ENCODE peak calls at places on chromosomes 3 and 15, in six cellular contexts. S is prostate gland, P is LNCaP clone FGC, E is nephron progenitor cell, O is PC-9, C is cardiac muscle cell. H is an unnamed sample.

GRCh38 chr3:76585794-76586392 is 454.0 kb upstream of the ROBO2 start:
- DNase-seq in S (no peak), P (no peak), E (no peak), O (no peak), C (peak), H (peak)

GRCh38 chr15:37045859-37046318 is 54.5 kb downstream of the MEIS2 start:
- DNase-seq in S (no peak), P (no peak), E (peak), O (no peak), C (no peak), H (peak)

GRCh38 chr15:70264014-70264492 is 166.3 kb upstream of the TLE3 start:
- DNase-seq in S (no peak), P (no peak), E (peak), O (no peak), C (peak), H (peak)

GRCh38 chr3:116444819-116445290 is 432 bp downstream of the LSAMP start:
- DNase-seq in S (no peak), P (no peak), E (peak), O (no peak), C (peak), H (peak)

GRCh38 chr15:98431171-98431570 is 217.2 kb upstream of the IGF1R start:
- DNase-seq in S (no peak), P (no peak), E (no peak), O (no peak), C (no peak), H (no peak)

GRCh38 chr3:51722362-51722761 is 15.5 kb downstream of the GRM2 start:
- DNase-seq in S (no peak), P (no peak), E (no peak), O (no peak), C (no peak), H (peak)

GRCh38 chr3:194592798-194593752 is 40.1 kb downstream of the TMEM44 start:
- DNase-seq in S (peak), P (peak), E (no peak), O (peak), C (peak), H (no peak)

GRCh38 chr15:96273317-96274086 is 57.0 kb upstream of the NR2F2 start:
- DNase-seq in S (no peak), P (no peak), E (no peak), O (peak), C (peak), H (no peak)

GRCh38 chr3:127702151-127702578 is 29.4 kb downstream of the ABTB1 start:
- DNase-seq in S (no peak), P (no peak), E (no peak), O (no peak), C (peak), H (no peak)

GRCh38 chr3:85303156-85303555 is 344.4 kb downstream of the CADM2 start:
- DNase-seq in S (no peak), P (no peak), E (no peak), O (no peak), C (no peak), H (no peak)

GRCh38 chr15:40320931-40321371 is 2.5 kb upstream of the INAFM2 start:
- DNase-seq in S (peak), P (no peak), E (peak), O (no peak), C (peak), H (peak)

GRCh38 chr3:162441716-162442115 is 945.1 kb downstream of the OTOL1 start:
- DNase-seq in S (no peak), P (no peak), E (no peak), O (no peak), C (peak), H (no peak)

GRCh38 chr3:11835028-11835639 is 11.6 kb downstream of the TAMM41 start:
- DNase-seq in S (no peak), P (no peak), E (no peak), O (no peak), C (peak), H (peak)

GRCh38 chr15:80289558-80290277 is 37.7 kb upstream of the CTXND1 start:
- DNase-seq in S (no peak), P (no peak), E (no peak), O (no peak), C (no peak), H (no peak)

GRCh38 chr3:159856496-159857098 is 132.0 kb upstream of the IL12A start:
- DNase-seq in S (no peak), P (no peak), E (peak), O (no peak), C (no peak), H (no peak)

GRCh38 chr3:167033866-167034265 is 346.2 kb downstream of the ZBBX start:
- DNase-seq in S (no peak), P (no peak), E (no peak), O (no peak), C (no peak), H (no peak)

GRCh38 chr3:184771748-184772147 is 40.2 kb upstream of the VPS8 start:
- DNase-seq in S (no peak), P (no peak), E (peak), O (no peak), C (no peak), H (no peak)

GRCh38 chr15:38549222-38549621 is 15.4 kb downstream of the RASGRP1 start:
- DNase-seq in S (no peak), P (no peak), E (no peak), O (no peak), C (peak), H (no peak)

GRCh38 chr15:74785716-74786032 is 3.8 kb downstream of the CSK start:
- DNase-seq in S (no peak), P (no peak), E (no peak), O (no peak), C (no peak), H (no peak)

GRCh38 chr15:79168922-79169322 is 78.3 kb upstream of the RASGRF1 start:
- DNase-seq in S (peak), P (no peak), E (peak), O (peak), C (peak), H (peak)

GRCh38 chr15:100764778-100765457 is 114.7 kb upstream of the ALDH1A3 start:
- DNase-seq in S (no peak), P (no peak), E (no peak), O (no peak), C (peak), H (no peak)

GRCh38 chr3:182005683-182006082 is 294.0 kb downstream of the SOX2 start:
- DNase-seq in S (no peak), P (no peak), E (no peak), O (no peak), C (no peak), H (no peak)
- TF ChIP-seq CTCF in S (no peak), P (no peak), E (no peak), O (no peak), C (no peak), H (no peak)

GRCh38 chr3:14432996-14433572 is 30.7 kb downstream of the SLC6A6 start:
- DNase-seq in S (no peak), P (no peak), E (no peak), O (no peak), C (no peak), H (no peak)

GRCh38 chr3:14431928-14432834 is 29.8 kb downstream of the SLC6A6 start:
- DNase-seq in S (peak), P (no peak), E (peak), O (peak), C (peak), H (no peak)

GRCh38 chr3:14434541-14435151 is 32.2 kb downstream of the SLC6A6 start:
- DNase-seq in S (peak), P (peak), E (no peak), O (no peak), C (no peak), H (no peak)

GRCh38 chr3:14435175-14436011 is 33.0 kb downstream of the SLC6A6 start:
- DNase-seq in S (no peak), P (no peak), E (no peak), O (peak), C (peak), H (no peak)

DNA sequence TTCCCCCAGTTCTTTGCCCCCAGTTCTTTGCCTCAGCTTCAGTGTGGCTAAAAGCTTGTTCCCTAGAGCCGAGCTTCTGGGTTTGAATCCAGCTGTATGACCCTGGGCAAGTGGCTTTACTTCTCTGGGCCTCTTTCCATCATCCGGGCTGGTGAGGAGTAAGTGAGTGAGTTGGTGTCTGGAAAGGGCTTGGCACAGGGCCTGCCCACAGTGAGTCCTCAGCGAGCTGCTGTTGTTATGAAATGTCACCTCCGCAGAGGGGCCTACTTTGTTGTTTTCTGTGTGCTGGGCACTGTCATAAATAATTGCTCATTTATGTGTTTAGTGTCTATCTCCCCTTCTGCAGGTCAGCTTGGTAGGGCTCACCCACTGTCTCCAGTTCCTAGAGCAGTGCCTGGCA is 31.7 kb downstream of the SLC6A6 start:
- DNase-seq in S (no peak), P (no peak), E (no peak), O (no peak), C (peak), H (no peak)
- TF ChIP-seq CTCF in S (no peak), P (no peak), E (no peak), O (no peak), C (no peak), H (no peak)

GRCh38 chr3:32002536-32003368 is 21.2 kb downstream of the ZNF860 start:
- DNase-seq in S (no peak), P (no peak), E (no peak), O (no peak), C (no peak), H (no peak)
- TF ChIP-seq CTCF in S (no peak), P (no peak), E (no peak), O (no peak), C (no peak), H (no peak)

GRCh38 chr3:72322264-72322976 is 525.8 kb downstream of the SHQ1 start:
- DNase-seq in S (no peak), P (no peak), E (no peak), O (no peak), C (no peak), H (no peak)
- TF ChIP-seq CTCF in S (no peak), P (no peak), E (no peak), O (no peak), C (no peak), H (no peak)

GRCh38 chr3:87793322-87793877 is 265.4 kb downstream of the CGGBP1 start:
- DNase-seq in S (no peak), P (no peak), E (no peak), O (no peak), C (no peak), H (no peak)

GRCh38 chr3:87796137-87796899 is 262.5 kb downstream of the CGGBP1 start:
- DNase-seq in S (no peak), P (no peak), E (no peak), O (no peak), C (no peak), H (no peak)

GRCh38 chr3:87791248-87792027 is 267.4 kb downstream of the CGGBP1 start:
- DNase-seq in S (no peak), P (no peak), E (no peak), O (no peak), C (no peak), H (no peak)

GRCh38 chr3:87792193-87792531 is 266.6 kb downstream of the CGGBP1 start:
- DNase-seq in S (no peak), P (no peak), E (no peak), O (no peak), C (no peak), H (peak)

DNA sequence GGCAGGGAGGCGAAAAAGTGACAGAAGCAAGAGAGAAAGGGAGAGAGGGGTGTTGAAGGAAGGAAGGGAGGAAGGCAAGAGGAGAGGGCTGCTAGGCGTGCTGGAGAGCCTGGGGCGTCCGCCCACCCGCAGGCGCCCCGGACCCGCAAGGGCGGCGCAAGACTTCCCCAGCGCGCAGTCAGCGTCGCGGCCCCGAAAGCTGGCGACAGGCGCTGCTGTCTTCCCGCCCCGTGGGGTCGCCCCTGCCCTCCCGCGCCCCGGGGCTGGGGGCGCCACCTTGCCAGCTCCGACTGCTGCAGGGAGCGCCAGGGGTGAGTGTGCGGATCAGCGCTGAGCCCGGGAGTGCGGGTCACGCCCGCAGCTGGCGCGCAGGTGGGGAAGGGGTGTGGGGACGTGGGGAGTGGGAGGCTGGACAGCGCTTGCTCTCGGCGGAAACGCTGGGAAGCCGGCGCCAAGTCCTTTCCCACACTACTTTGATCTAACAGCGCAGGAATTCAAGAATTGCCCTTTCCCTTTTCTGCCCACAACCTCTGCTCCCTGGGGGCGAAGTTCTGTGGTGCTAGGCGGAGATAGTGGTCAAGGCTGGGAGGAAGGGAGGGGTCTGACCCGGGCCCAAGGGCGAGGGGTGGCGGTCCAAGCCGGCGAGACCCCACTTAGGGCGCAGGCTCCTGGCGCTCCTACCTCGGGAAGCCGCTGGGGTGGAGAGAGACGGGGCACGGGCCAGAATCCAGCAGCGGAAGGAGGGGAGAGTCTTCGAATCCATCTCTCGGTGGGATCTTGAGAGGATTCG is 266.1 kb downstream of the CGGBP1 start:
- DNase-seq in S (no peak), P (no peak), E (peak), O (no peak), C (peak), H (peak)
- TF ChIP-seq CTCF in S (no peak), P (no peak), E (peak), O (no peak), C (no peak), H (peak)

GRCh38 chr15:66786708-66787471 is 84.9 kb downstream of the SMAD6 start:
- DNase-seq in S (no peak), P (no peak), E (no peak), O (no peak), C (no peak), H (no peak)

GRCh38 chr15:66786222-66786621 is 84.2 kb downstream of the SMAD6 start:
- DNase-seq in S (no peak), P (no peak), E (no peak), O (no peak), C (no peak), H (no peak)

GRCh38 chr15:66788024-66788423 is 86.0 kb downstream of the SMAD6 start:
- DNase-seq in S (no peak), P (no peak), E (no peak), O (no peak), C (no peak), H (no peak)

GRCh38 chr15:66787472-66787871 is 85.4 kb downstream of the SMAD6 start:
- DNase-seq in S (no peak), P (no peak), E (no peak), O (no peak), C (no peak), H (no peak)

DNA sequence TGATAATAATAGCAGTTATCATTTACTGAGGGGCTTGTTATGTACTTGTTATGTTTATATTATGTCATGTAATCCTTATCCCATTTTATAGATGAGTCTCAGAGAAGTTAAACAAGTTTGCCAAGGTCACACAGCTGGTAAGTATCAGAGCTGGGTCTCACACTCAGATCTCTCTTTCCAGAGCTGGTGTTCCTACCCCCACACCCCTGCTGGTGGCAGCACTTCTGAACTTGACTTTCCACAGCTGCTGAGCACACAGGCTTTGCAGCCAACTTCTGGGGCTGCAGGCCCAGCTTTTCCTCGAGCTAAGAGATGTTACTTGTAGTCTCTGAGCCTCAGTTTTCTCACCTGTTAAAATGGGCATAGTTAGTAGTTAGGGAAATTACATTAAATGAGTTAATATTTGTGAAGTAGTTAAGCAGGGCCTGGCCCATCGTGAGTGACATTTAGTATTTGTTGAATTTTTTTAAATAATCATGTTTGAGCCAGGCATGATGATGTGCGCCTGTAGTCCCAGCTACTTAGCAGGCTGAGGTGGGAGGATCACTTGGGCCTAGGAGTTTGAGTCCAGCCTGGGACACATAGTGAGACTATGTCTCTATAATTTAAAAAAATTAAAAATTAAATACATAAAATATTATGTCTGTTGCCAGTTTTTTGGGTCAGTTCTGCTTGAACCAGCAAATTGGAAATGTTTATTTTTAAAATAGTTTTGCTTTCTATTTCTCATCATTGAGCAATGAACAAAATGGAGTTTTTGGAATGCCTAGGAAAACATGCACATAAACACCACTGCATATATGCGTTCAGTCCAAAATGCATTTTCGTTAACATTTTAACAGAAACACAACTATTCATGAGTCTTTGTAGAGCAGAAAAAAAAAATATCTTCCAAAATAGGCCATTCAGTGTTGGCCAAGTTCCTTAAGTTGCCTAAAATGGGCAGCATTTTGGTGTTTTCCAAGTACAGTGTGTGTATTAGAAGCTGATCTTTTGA is 87.3 kb downstream of the SMAD6 start:
- DNase-seq in S (no peak), P (peak), E (no peak), O (no peak), C (peak), H (peak)
- TF ChIP-seq CTCF in S (peak), P (peak), E (no peak), O (peak), C (peak), H (peak)

DNA sequence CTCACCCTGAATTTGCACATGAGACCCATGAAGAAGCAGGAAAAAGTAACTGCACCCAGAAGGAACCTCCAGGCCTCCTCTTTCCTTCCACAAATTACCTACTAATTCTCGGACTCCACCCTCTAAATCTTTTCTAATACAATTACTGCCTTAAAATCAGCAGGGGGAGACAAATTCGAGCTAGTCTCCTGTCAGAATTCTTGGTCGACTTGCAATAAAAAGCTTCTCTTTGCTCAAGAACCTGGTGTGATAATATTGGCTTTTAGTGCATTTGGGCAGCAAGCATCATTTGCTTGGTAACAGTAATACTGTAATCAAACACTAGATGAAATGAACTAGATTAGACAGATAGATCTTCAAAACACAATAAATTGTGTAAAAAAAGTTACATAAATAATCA is 281.9 kb downstream of the RAP2B start:
- DNase-seq in S (no peak), P (peak), E (no peak), O (no peak), C (peak), H (peak)
- TF ChIP-seq CTCF in S (no peak), P (peak), E (no peak), O (no peak), C (peak), H (peak)

DNA sequence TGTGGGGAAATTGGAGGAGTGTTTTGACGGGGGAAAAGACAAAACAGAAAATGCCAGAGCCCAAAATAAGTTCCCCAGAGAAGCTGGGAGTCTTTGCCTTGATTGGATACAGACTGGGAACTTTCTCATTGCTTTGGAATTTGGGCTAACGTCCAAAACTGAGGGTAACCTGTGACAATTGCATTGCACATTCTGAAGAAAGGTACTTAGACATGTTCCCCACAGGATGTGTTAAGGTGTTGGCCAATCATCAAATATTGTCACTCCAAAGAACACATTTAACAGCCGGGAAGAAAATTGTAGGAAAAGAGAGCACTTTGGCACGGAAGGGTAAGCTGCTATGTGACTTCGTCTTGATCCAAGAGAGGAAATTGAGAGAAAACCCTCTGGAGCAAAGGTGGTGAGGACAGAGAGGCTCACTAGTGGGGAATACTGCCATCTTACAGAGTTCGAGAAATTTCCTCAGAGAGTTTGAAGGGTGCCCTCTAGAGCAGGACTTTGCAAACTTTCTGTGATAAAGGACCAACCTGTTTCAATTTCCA is 619.5 kb upstream of the TBL1XR1 start:
- DNase-seq in S (peak), P (no peak), E (no peak), O (peak), C (peak), H (no peak)
- TF ChIP-seq CTCF in S (no peak), P (no peak), E (no peak), O (peak), C (peak), H (peak)

DNA sequence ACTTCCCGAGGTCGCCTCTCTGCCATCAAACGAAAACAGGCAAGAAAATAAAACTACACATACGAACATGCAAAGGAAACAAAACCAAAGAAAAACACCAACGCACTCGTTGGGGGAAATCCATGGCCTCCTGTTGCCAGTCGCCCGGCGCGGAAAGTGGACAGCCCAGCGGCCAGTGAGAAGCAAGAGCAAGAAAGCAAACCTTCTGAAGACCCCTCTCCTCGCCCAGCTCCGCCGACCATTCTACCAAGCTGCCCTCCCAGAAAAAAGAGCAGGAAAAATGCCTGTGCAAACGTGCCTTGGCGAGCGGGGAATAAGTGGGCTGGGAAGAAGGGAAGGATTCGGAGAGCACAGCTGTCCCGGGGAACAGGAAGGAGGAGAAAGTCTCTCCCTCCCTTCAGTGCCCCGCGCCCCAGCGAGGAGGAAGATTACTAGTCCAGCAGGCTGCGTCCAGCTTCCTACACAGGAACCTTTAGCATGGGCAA is 802 bp upstream of the NECTIN3 start:
- DNase-seq in S (no peak), P (no peak), E (no peak), O (no peak), C (no peak), H (peak)
- TF ChIP-seq CTCF in S (no peak), P (no peak), E (no peak), O (no peak), C (peak), H (no peak)

H was measured in GM23338.